ENCODE peak calls at places on chromosomes 2 and 18, in six cellular contexts. N is colonic mucosa, A is A673, R is pancreas, I is fibroblast of lung, Z is heart right ventricle. X is an unnamed sample. For H3K36me3 and H3K4me1, the result is how much of the 10 kb centered on the place peaks cover.

GRCh38 chr2:178825183-178825582 is 18.0 kb upstream of the TTN start:
- DNase-seq in A (no peak), R (no peak), I (peak), Z (no peak), N (no peak), X (no peak)

GRCh38 chr2:240347949-240348500 is 87.4 kb upstream of the GPC1 start:
- DNase-seq in R (no peak), A (no peak), I (no peak), N (no peak), Z (no peak), X (no peak)

GRCh38 chr2:147082850-147083522 is 761.8 kb upstream of the ACVR2A start:
- DNase-seq in N (peak), A (peak), I (peak), Z (peak), R (no peak), X (no peak)

GRCh38 chr18:34789768-34790344 is 79.8 kb downstream of the DTNA start:
- DNase-seq in R (no peak), A (no peak), Z (no peak), I (peak), N (no peak), X (no peak)

GRCh38 chr2:156065912-156066311 is 266.6 kb downstream of the NR4A2 start:
- DNase-seq in Z (no peak), N (peak), I (no peak), A (peak), R (no peak), X (no peak)

GRCh38 chr2:107607054-107607453 is 219.6 kb upstream of the RGPD4 start:
- DNase-seq in A (no peak), N (no peak), R (no peak), I (no peak), Z (no peak), X (no peak)

GRCh38 chr2:66665124-66665984 is 230.4 kb downstream of the MEIS1 start:
- DNase-seq in N (no peak), R (no peak), A (peak), Z (no peak), I (peak), X (no peak)

GRCh38 chr2:26088038-26088643 is 54.3 kb downstream of the RAB10 start:
- DNase-seq in R (no peak), A (peak), I (no peak), N (no peak), Z (no peak), X (no peak)

GRCh38 chr2:175847128-175847527 is 154.9 kb downstream of the LNPK start:
- DNase-seq in A (no peak), N (no peak), R (no peak), I (no peak), Z (no peak), X (no peak)

GRCh38 chr2:122203523-122203922 is 448.1 kb downstream of the TSN start:
- DNase-seq in A (peak), N (no peak), Z (no peak), I (peak), R (no peak), X (no peak)

GRCh38 chr2:160317113-160318099 is 117.3 kb upstream of the ITGB6 start:
- DNase-seq in N (no peak), I (peak), R (no peak), Z (peak), A (peak), X (peak)

DNA sequence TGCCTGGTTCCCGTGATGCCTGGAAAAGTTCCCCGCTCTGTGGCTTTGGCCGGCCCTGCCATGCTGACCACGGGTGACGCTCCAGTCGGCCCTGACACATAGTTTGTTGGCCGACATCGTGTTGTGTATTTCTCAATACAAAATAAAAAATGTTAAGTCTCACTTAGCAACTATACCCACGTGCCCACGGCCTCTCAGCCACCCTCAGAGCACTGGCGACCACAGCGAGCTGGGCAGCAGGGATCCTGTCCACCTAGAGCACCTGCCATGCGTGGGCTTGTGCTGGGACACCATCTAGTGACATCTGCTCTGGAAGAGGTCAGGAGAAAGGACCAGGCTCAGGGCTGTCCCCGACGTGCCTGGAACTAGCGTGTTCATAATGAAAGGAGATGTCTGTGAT is 261.7 kb downstream of the HDAC4 start:
- DNase-seq in I (no peak), Z (no peak), R (no peak), A (no peak), N (no peak), X (no peak)
- H3K36me3 ChIP-seq in I (under half), Z (under half), R (under half), A (under half), N (under half), X (under half)

GRCh38 chr2:119338826-119339561 is 27.6 kb downstream of the C2orf76 start:
- DNase-seq in N (peak), I (no peak), R (no peak), Z (peak), A (no peak), X (no peak)
- H3K4me3 ChIP-seq in N (no peak), I (no peak), R (no peak), Z (no peak), A (no peak), X (no peak)

DNA sequence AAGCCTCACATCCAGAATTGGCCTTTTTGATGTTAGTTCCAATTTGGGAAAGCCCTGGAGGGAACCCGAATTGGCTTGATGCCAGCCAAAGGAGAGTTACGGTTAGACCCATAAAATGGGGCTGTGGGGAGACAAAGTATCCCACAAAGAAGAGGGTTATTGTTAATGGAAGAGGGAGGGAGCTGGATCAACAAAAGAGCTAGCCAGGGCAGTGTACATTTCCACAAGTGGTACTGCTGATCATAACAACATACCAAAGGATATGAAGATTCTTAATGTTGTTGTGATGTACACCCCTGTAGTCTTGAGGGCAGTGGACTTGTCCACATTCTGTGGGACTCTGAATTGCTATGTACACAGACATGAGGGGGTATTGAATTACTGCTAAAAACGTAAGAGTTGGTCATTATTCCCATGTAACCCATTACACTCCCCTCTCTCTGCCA is 5.1 kb downstream of the TANC1 start:
- DNase-seq in I (peak), N (no peak), A (peak), R (no peak), Z (no peak), X (no peak)
- H3K4me1 ChIP-seq in I (under half), N (under half), A (under half), R (under half), Z (half or more), X (under half)

GRCh38 chr18:46559946-46560670 is 96.9 kb downstream of the LOXHD1 start:
- DNase-seq in I (no peak), R (no peak), A (no peak), Z (no peak), N (no peak), X (no peak)
- H3K36me3 ChIP-seq in I (under half), R (under half), A (under half), Z (under half), N (under half), X (under half)

GRCh38 chr18:12036201-12036751 is 55.0 kb downstream of the IMPA2 start:
- DNase-seq in Z (no peak), A (no peak), R (peak), I (no peak), N (no peak), X (no peak)

GRCh38 chr18:12035481-12035880 is 54.2 kb downstream of the IMPA2 start:
- DNase-seq in Z (no peak), I (no peak), A (no peak), N (no peak), R (peak), X (peak)

GRCh38 chr18:12038661-12039417 is 54.8 kb upstream of the ANKRD62 start:
- DNase-seq in N (peak), I (peak), Z (peak), R (peak), A (peak), X (peak)

GRCh38 chr18:12041561-12041960 is 52.1 kb upstream of the ANKRD62 start:
- DNase-seq in A (no peak), I (peak), N (no peak), R (no peak), Z (no peak), X (no peak)

GRCh38 chr18:12038082-12038660 is 55.5 kb upstream of the ANKRD62 start:
- DNase-seq in I (peak), R (peak), Z (no peak), A (peak), N (peak), X (peak)
- H3K4me3 ChIP-seq in I (no peak), R (peak), Z (peak), A (peak), N (peak), X (peak)

DNA sequence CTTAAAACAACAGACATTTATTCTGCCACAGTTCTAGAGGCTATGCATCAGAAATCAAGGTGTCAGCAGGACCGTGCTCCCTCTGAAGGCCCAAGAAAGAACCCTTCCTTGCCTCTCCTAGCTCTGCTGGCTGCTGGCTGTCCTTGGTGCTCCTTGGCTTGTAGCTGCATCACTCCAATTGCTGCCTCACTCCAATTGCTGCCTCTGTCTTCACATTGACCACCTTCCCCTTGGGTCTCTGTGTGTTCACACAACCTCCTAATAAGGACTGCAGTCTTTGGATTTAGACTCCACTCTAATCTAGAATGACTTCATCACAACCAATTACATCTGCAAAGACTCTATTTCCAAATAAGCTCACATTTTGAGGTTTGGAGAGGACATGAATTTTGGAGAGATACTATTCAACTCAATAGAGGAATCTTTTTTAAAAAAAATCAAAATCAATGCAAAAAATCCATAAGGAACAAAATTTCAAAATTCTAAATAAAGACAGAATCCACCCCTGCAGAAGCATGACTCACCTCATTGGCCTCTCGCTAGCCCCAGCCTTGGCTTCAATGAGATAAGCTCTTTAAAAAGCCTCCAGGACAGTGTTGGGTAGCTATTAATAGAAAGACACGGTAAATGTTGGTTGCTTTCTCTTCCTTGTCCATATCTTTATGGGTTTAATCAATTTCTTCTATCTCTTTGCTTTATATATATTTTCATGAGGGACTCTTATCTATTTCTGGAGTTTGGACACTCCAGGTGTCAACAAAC is 267.6 kb upstream of the MGAT5 start:
- DNase-seq in I (peak), R (no peak), Z (peak), N (no peak), A (no peak), X (no peak)
- H3K4me1 ChIP-seq in I (under half), R (under half), Z (under half), N (under half), A (under half), X (under half)

GRCh38 chr2:11566383-11566782 is 32.5 kb downstream of the GREB1 start:
- DNase-seq in R (no peak), Z (no peak), I (no peak), N (no peak), A (no peak), X (peak)
- H3K36me3 ChIP-seq in R (under half), Z (under half), I (under half), N (under half), A (under half), X (under half)

GRCh38 chr2:219514196-219514761 is at the start of gene ASIC4:
- DNase-seq in N (no peak), Z (no peak), A (no peak), R (no peak), I (no peak), X (no peak)
- H3K4me3 ChIP-seq in N (no peak), Z (peak), A (no peak), R (no peak), I (no peak), X (no peak)